ENCODE peak calls at places on chromosomes 6 and 20, in six cellular contexts. W, A, Z, K, B and O are unnamed samples.
A peak's percentile ranks its signal among the peaks of the same experiment; 100 is the strongest.

GRCh38 chr20:61636531-61637116 is 384.6 kb downstream of the CDH4 start:
- DNase-seq in W (no peak), A (no peak), Z (no peak), K (no peak), B (no peak), O (peak; percentile 50)

GRCh38 chr6:138844203-138844602 is 48.3 kb downstream of the ECT2L start:
- DNase-seq in W (peak; percentile 67), A (peak; percentile 16), Z (no peak), K (no peak), B (no peak), O (peak; percentile 70)

GRCh38 chr6:42200035-42200434 is 5.3 kb upstream of the GUCA1B start:
- DNase-seq in W (peak; percentile 96), A (peak; percentile 99), Z (peak; percentile 55), K (no peak), B (no peak), O (no peak)

GRCh38 chr6:142940487-142940886 is 4.5 kb downstream of the HIVEP2 start:
- DNase-seq in W (peak; percentile 86), A (peak; percentile 73), Z (no peak), K (no peak), B (peak; percentile 73), O (no peak)

GRCh38 chr6:137823826-137824501 is 43.1 kb upstream of the TNFAIP3 start:
- DNase-seq in W (peak; percentile 73), A (peak; percentile 84), Z (peak; percentile 95), K (no peak), B (no peak), O (peak; percentile 7)

GRCh38 chr6:41836022-41836659 is 48.6 kb downstream of the TOMM6 start:
- DNase-seq in W (peak; percentile 36), A (peak; percentile 41), Z (peak; percentile 31), K (peak; percentile 43), B (no peak), O (no peak)

GRCh38 chr20:56995157-56995556 is 271.3 kb downstream of the BMP7 start:
- DNase-seq in W (no peak), A (no peak), Z (no peak), K (no peak), B (no peak), O (no peak)

GRCh38 chr6:22956029-22956715 is 386.8 kb downstream of the HDGFL1 start:
- DNase-seq in W (no peak), A (no peak), Z (no peak), K (no peak), B (no peak), O (no peak)

GRCh38 chr20:16292227-16292626 is 281.0 kb downstream of the KIF16B start:
- DNase-seq in W (no peak), A (peak; percentile 14), Z (peak; percentile 20), K (no peak), B (no peak), O (no peak)

GRCh38 chr20:37223053-37223452 is 38.6 kb downstream of the GHRH start:
- DNase-seq in W (peak; percentile 92), A (peak; percentile 95), Z (peak; percentile 76), K (no peak), B (no peak), O (no peak)

GRCh38 chr6:686528-686927 is 6.4 kb downstream of the EXOC2 start:
- DNase-seq in W (no peak), A (no peak), Z (no peak), K (no peak), B (no peak), O (peak; percentile 34)

GRCh38 chr6:67133973-67134372 is 1426.9 kb upstream of the EYS start:
- DNase-seq in W (no peak), A (no peak), Z (no peak), K (no peak), B (no peak), O (peak; percentile 5)

GRCh38 chr20:20181322-20181721 is 129.0 kb downstream of the CFAP61 start:
- DNase-seq in W (no peak), A (no peak), Z (no peak), K (no peak), B (no peak), O (no peak)

GRCh38 chr20:17169575-17170136 is 57.2 kb upstream of the PCSK2 start:
- DNase-seq in W (no peak), A (no peak), Z (no peak), K (no peak), B (no peak), O (no peak)

GRCh38 chr6:132749111-132749510 is 8.6 kb downstream of the VNN2 start:
- DNase-seq in W (no peak), A (peak; percentile 58), Z (no peak), K (no peak), B (no peak), O (no peak)

GRCh38 chr6:125558907-125559306 is 190.5 kb upstream of the HEY2 start:
- DNase-seq in W (no peak), A (no peak), Z (peak; percentile 11), K (peak; percentile 30), B (no peak), O (no peak)

GRCh38 chr6:89840538-89840937 is 10.9 kb downstream of the CASP8AP2 start:
- DNase-seq in W (peak; percentile 35), A (peak; percentile 41), Z (no peak), K (no peak), B (peak; percentile 68), O (no peak)

GRCh38 chr20:37859406-37860171 is 43.3 kb upstream of the VSTM2L start:
- DNase-seq in W (no peak), A (no peak), Z (no peak), K (no peak), B (no peak), O (no peak)

DNA sequence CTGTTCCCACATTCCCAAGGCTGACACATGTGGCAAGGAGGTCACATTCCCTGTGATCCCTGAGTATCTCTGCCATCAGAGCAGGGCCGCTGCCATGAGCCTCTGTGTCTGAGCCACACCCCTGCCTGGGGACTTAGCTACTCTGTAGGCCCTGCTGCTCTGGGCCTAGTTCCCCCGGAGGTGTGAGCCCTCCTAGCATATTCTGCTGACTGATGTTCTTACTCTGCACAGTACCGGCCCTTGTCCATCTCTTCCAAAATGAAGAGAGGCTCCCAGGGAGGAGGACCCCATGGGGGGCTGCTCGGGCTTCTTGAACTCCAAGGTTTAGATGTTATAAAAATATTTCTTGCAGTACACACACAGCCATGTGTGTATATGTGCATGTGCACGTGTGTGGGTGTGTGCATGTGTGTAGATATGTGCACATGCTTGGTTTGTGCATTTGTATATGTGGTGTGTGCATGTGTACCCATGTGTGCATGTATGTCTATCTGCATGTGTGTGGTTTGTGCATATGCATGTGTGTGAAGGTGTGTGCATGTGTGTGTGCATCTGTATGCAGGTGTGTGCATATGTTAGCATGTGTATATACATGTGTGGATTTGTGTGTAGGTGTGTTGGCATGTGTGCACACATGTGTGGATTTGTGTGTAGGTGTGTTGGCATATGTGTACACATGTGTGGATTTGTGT is 101.2 kb downstream of the ERMARD start:
- DNase-seq in W (no peak), A (no peak), Z (no peak), K (no peak), B (no peak), O (no peak)
- H3K27ac ChIP-seq in W (no peak overlapping the region), A (no peak overlapping the region), Z (no peak overlapping the region), K (no peak overlapping the region), B (peak overlapping the region; percentile 95), O (no peak overlapping the region)

GRCh38 chr6:146489489-146489888 is 54.1 kb upstream of the RAB32 start:
- DNase-seq in W (no peak), A (no peak), Z (no peak), K (no peak), B (no peak), O (no peak)

GRCh38 chr6:146481527-146481926 is 62.1 kb upstream of the RAB32 start:
- DNase-seq in W (no peak), A (no peak), Z (no peak), K (no peak), B (no peak), O (peak; percentile 12)

GRCh38 chr6:146484411-146484810 is 59.2 kb upstream of the RAB32 start:
- DNase-seq in W (no peak), A (no peak), Z (no peak), K (no peak), B (no peak), O (no peak)
- TF ChIP-seq CTCF in W (no peak), A (no peak), Z (no peak), K (no peak), B (no peak), O (no peak)

GRCh38 chr6:15375638-15376290 is 129.9 kb downstream of the JARID2 start:
- DNase-seq in W (no peak), A (no peak), Z (no peak), K (no peak), B (no peak), O (no peak)

GRCh38 chr6:15372932-15373331 is 127.1 kb downstream of the JARID2 start:
- DNase-seq in W (no peak), A (no peak), Z (no peak), K (no peak), B (no peak), O (no peak)

GRCh38 chr6:15376900-15377487 is 131.1 kb downstream of the JARID2 start:
- DNase-seq in W (no peak), A (no peak), Z (no peak), K (no peak), B (no peak), O (no peak)

GRCh38 chr6:15375018-15375417 is 129.1 kb downstream of the JARID2 start:
- DNase-seq in W (no peak), A (no peak), Z (no peak), K (no peak), B (no peak), O (no peak)

GRCh38 chr6:15374119-15374518 is 128.2 kb downstream of the JARID2 start:
- DNase-seq in W (no peak), A (no peak), Z (no peak), K (no peak), B (no peak), O (no peak)
- H4K20me1 ChIP-seq in W (no peaks in the 10 kb centered on the region), A (peaks cover 95% of the 10 kb centered on the region), Z (no peaks in the 10 kb centered on the region), K (no peaks in the 10 kb centered on the region), B (no peaks in the 10 kb centered on the region), O (peaks cover 73% of the 10 kb centered on the region)

DNA sequence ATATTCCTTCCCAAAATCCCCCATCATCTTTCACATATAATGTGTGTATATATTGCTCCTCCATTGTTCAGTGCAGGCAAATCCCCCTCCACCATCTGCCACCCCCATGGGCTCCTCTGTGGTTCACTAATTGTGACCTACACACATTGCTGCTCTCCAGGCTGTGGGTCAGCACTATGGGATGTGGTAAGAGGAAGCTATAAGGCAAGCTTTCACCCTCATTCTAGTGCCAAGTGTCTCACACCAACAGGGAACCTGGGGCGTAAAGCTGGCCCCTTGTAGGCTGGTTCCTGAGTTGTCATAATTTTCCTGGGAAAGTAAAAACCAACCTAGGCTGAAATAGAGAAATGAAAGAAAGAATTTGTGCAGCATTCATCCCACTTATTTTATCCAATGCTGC is 16.8 kb downstream of the FKBP1A start:
- DNase-seq in W (no peak), A (no peak), Z (no peak), K (no peak), B (no peak), O (no peak)
- H3K27ac ChIP-seq in W (no peak overlapping the region), A (peak overlapping the region; percentile 23), Z (no peak overlapping the region), K (no peak overlapping the region), B (peak overlapping the region; percentile 83), O (no peak overlapping the region)

GRCh38 chr20:35260426-35260825 is 17.5 kb downstream of the MMP24OS start:
- DNase-seq in W (no peak), A (no peak), Z (no peak), K (no peak), B (no peak), O (no peak)

GRCh38 chr20:35267092-35267491 is 10.8 kb downstream of the MMP24OS start:
- DNase-seq in W (no peak), A (no peak), Z (no peak), K (no peak), B (no peak), O (no peak)

GRCh38 chr20:35263609-35264223 is 14.2 kb downstream of the MMP24OS start:
- DNase-seq in W (no peak), A (no peak), Z (no peak), K (no peak), B (no peak), O (no peak)

GRCh38 chr20:35269055-35269781 is 8.7 kb downstream of the MMP24OS start:
- DNase-seq in W (peak; percentile 45), A (peak; percentile 62), Z (peak; percentile 50), K (no peak), B (peak; percentile 66), O (peak; percentile 89)

GRCh38 chr20:35264755-35265154 is 13.2 kb downstream of the MMP24OS start:
- DNase-seq in W (peak; percentile 59), A (peak; percentile 22), Z (peak; percentile 50), K (no peak), B (peak; percentile 44), O (no peak)
- TF ChIP-seq CTCF in W (no peak), A (peak; percentile 26), Z (no peak), K (no peak), B (peak; percentile 52), O (no peak)